ENCODE peak calls at places on chromosomes 2 and 18, in seven cellular contexts. W is mucosa of gallbladder, D is islet precursor cell, V is NCI-H1417, A is trophoblast cell, I is GM12865, Y is NCI-H1930. Q is an unnamed sample.

GRCh38 chr2:28558421-28558820 is 62.6 kb downstream of the PLB1 start:
- DNase-seq in W (no peak), D (peak), V (no peak), A (no peak), I (no peak), Y (no peak), Q (no peak)

GRCh38 chr2:66240284-66240683 is 194.6 kb upstream of the MEIS1 start:
- DNase-seq in W (peak), D (no peak), V (no peak), A (no peak), I (no peak), Y (no peak), Q (no peak)

GRCh38 chr18:59724116-59724515 is 26.9 kb upstream of the CCBE1 start:
- DNase-seq in W (no peak), D (no peak), V (no peak), A (no peak), I (no peak), Y (no peak), Q (no peak)

GRCh38 chr2:134391751-134392160 is 137.9 kb downstream of the MGAT5 start:
- DNase-seq in W (peak), D (no peak), V (no peak), A (no peak), I (peak), Y (no peak), Q (no peak)

GRCh38 chr2:45922577-45922988 is 271.1 kb downstream of the PRKCE start:
- DNase-seq in W (no peak), D (no peak), V (peak), A (peak), I (no peak), Y (peak), Q (peak)

GRCh38 chr2:162480067-162480466 is 136.1 kb downstream of the GCA start:
- DNase-seq in W (no peak), D (no peak), V (no peak), A (no peak), I (no peak), Y (no peak), Q (no peak)

GRCh38 chr2:170218456-170218855 is 40.5 kb downstream of the MYO3B start:
- DNase-seq in W (no peak), D (no peak), V (peak), A (no peak), I (no peak), Y (peak), Q (no peak)

GRCh38 chr18:59900222-59901128 is 679 bp downstream of the PMAIP1 start:
- DNase-seq in W (peak), D (peak), V (peak), A (no peak), I (peak), Y (no peak), Q (peak)

GRCh38 chr2:17747684-17748452 is 5.7 kb downstream of the SMC6 start:
- DNase-seq in W (no peak), D (no peak), V (no peak), A (no peak), I (no peak), Y (no peak), Q (no peak)

GRCh38 chr18:62018034-62018760 is 125.4 kb upstream of the RNF152 start:
- DNase-seq in W (peak), D (no peak), V (no peak), A (no peak), I (no peak), Y (no peak), Q (no peak)

GRCh38 chr2:20744366-20745335 is 77.7 kb downstream of the GDF7 start:
- DNase-seq in W (no peak), D (no peak), V (no peak), A (no peak), I (peak), Y (no peak), Q (no peak)

GRCh38 chr2:8803658-8804379 is 33.6 kb downstream of the KIDINS220 start:
- DNase-seq in W (peak), D (peak), V (peak), A (peak), I (peak), Y (no peak), Q (no peak)

GRCh38 chr2:2098458-2099167 is 232.5 kb downstream of the MYT1L start:
- DNase-seq in W (no peak), D (no peak), V (no peak), A (no peak), I (no peak), Y (no peak), Q (no peak)

GRCh38 chr2:98282109-98282508 is 64.1 kb upstream of the CNGA3 start:
- DNase-seq in W (no peak), D (no peak), V (no peak), A (no peak), I (no peak), Y (no peak), Q (no peak)

GRCh38 chr18:10685484-10685883 is 159.7 kb downstream of the NAPG start:
- DNase-seq in W (no peak), D (no peak), V (no peak), A (no peak), I (peak), Y (no peak), Q (no peak)

GRCh38 chr2:12096425-12096824 is 350.0 kb downstream of the LPIN1 start:
- DNase-seq in W (no peak), D (no peak), V (no peak), A (no peak), I (no peak), Y (no peak), Q (no peak)

GRCh38 chr2:128386066-128386465 is 67.4 kb upstream of the HS6ST1 start:
- DNase-seq in W (no peak), D (peak), V (no peak), A (peak), I (no peak), Y (no peak), Q (no peak)

GRCh38 chr2:29000481-29000880 is 19.4 kb downstream of the TOGARAM2 start:
- DNase-seq in W (peak), D (no peak), V (no peak), A (no peak), I (peak), Y (no peak), Q (no peak)

GRCh38 chr2:38866773-38867443 is 8.8 kb downstream of the DHX57 start:
- DNase-seq in W (no peak), D (no peak), V (no peak), A (peak), I (no peak), Y (no peak), Q (no peak)

Q was measured in BE2C.